ENCODE peak calls at places on chromosomes 4 and X, in five cellular contexts. One of them, this sample, is unnamed. For H3K4me1, the result is how much of the 10 kb centered on the place peaks cover.

GRCh38 chr4:129747756-129748155 is 651.8 kb downstream of the C4orf33 start:
- DNase-seq in cardiac muscle cell: no peak
- DNase-seq in GM23248: no peak
- DNase-seq in neural progenitor cell: no peak
- DNase-seq in lower lobe of right lung: peak
- DNase-seq in this sample: no peak

GRCh38 chr4:23788460-23788859 is 101.4 kb downstream of the PPARGC1A start:
- DNase-seq in lower lobe of right lung: no peak
- DNase-seq in GM23248: no peak
- DNase-seq in neural progenitor cell: no peak
- DNase-seq in cardiac muscle cell: peak
- DNase-seq in this sample: no peak

GRCh38 chr4:109075617-109076016 is 226.8 kb downstream of the COL25A1 start:
- DNase-seq in lower lobe of right lung: no peak
- DNase-seq in cardiac muscle cell: no peak
- DNase-seq in GM23248: no peak
- DNase-seq in neural progenitor cell: no peak
- DNase-seq in this sample: no peak

GRCh38 chrX:93874554-93874953 is 200.5 kb downstream of the FAM133A start:
- DNase-seq in lower lobe of right lung: no peak
- DNase-seq in GM23248: peak
- DNase-seq in cardiac muscle cell: peak
- DNase-seq in neural progenitor cell: peak
- DNase-seq in this sample: peak

GRCh38 chrX:140432328-140433025 is 72.4 kb downstream of the SOX3 start:
- DNase-seq in lower lobe of right lung: no peak
- DNase-seq in cardiac muscle cell: no peak
- DNase-seq in GM23248: peak
- DNase-seq in neural progenitor cell: no peak
- DNase-seq in this sample: no peak

GRCh38 chrX:139640259-139640658 is 67.7 kb downstream of the MCF2 start:
- DNase-seq in GM23248: no peak
- DNase-seq in neural progenitor cell: no peak
- DNase-seq in cardiac muscle cell: no peak
- DNase-seq in lower lobe of right lung: no peak
- DNase-seq in this sample: no peak

GRCh38 chr4:87260477-87260876 is 40.1 kb upstream of the KLHL8 start:
- DNase-seq in neural progenitor cell: no peak
- DNase-seq in cardiac muscle cell: no peak
- DNase-seq in lower lobe of right lung: no peak
- DNase-seq in GM23248: peak
- DNase-seq in this sample: no peak

GRCh38 chr4:81648576-81649272 is 177.0 kb upstream of the RASGEF1B start:
- DNase-seq in cardiac muscle cell: peak
- DNase-seq in neural progenitor cell: no peak
- DNase-seq in GM23248: no peak
- DNase-seq in lower lobe of right lung: no peak
- DNase-seq in this sample: no peak

GRCh38 chrX:87582453-87582852 is 64.9 kb downstream of the KLHL4 start:
- DNase-seq in neural progenitor cell: no peak
- DNase-seq in lower lobe of right lung: no peak
- DNase-seq in cardiac muscle cell: peak
- DNase-seq in GM23248: no peak
- DNase-seq in this sample: no peak

GRCh38 chr4:56099378-56099786 is 150.6 kb downstream of the CEP135 start:
- DNase-seq in cardiac muscle cell: peak
- DNase-seq in GM23248: no peak
- DNase-seq in neural progenitor cell: no peak
- DNase-seq in lower lobe of right lung: no peak
- DNase-seq in this sample: no peak

GRCh38 chr4:8115916-8116315 is 42.7 kb downstream of the ABLIM2 start:
- DNase-seq in cardiac muscle cell: no peak
- DNase-seq in lower lobe of right lung: no peak
- DNase-seq in neural progenitor cell: no peak
- DNase-seq in GM23248: no peak
- DNase-seq in this sample: no peak

GRCh38 chr4:26022346-26022891 is 108.4 kb downstream of the SMIM20 start:
- DNase-seq in neural progenitor cell: no peak
- DNase-seq in cardiac muscle cell: no peak
- DNase-seq in lower lobe of right lung: no peak
- DNase-seq in GM23248: peak
- DNase-seq in this sample: no peak

GRCh38 chr4:19791422-19792113 is 460.1 kb upstream of the SLIT2 start:
- DNase-seq in cardiac muscle cell: peak
- DNase-seq in neural progenitor cell: no peak
- DNase-seq in GM23248: peak
- DNase-seq in lower lobe of right lung: no peak
- DNase-seq in this sample: no peak

GRCh38 chr4:40594261-40595178 is 35.1 kb downstream of the RBM47 start:
- DNase-seq in lower lobe of right lung: no peak
- DNase-seq in GM23248: peak
- DNase-seq in neural progenitor cell: no peak
- DNase-seq in cardiac muscle cell: peak
- DNase-seq in this sample: no peak

GRCh38 chr4:165563851-165564250 is 185.0 kb downstream of the CPE start:
- DNase-seq in neural progenitor cell: no peak
- DNase-seq in lower lobe of right lung: no peak
- DNase-seq in GM23248: no peak
- DNase-seq in cardiac muscle cell: no peak
- DNase-seq in this sample: no peak

GRCh38 chr4:17567267-17567666 is 9.7 kb upstream of the LAP3 start:
- DNase-seq in cardiac muscle cell: no peak
- DNase-seq in lower lobe of right lung: no peak
- DNase-seq in GM23248: peak
- DNase-seq in neural progenitor cell: no peak
- DNase-seq in this sample: no peak

GRCh38 chr4:32917586-32917985 is 2197.4 kb downstream of the PCDH7 start:
- DNase-seq in cardiac muscle cell: no peak
- DNase-seq in lower lobe of right lung: no peak
- DNase-seq in GM23248: no peak
- DNase-seq in neural progenitor cell: no peak
- DNase-seq in this sample: no peak

GRCh38 chrX:5051831-5052491 is 1176.7 kb downstream of the NLGN4X start:
- DNase-seq in neural progenitor cell: no peak
- DNase-seq in cardiac muscle cell: peak
- DNase-seq in lower lobe of right lung: peak
- DNase-seq in GM23248: no peak
- DNase-seq in this sample: peak

GRCh38 chrX:19514791-19515614 is at the start of gene MAP3K15:
- DNase-seq in GM23248: peak
- DNase-seq in lower lobe of right lung: peak
- DNase-seq in cardiac muscle cell: peak
- DNase-seq in neural progenitor cell: peak
- DNase-seq in this sample: peak

GRCh38 chrX:111869639-111870034 is 6.3 kb upstream of the TRPC5OS start:
- DNase-seq in neural progenitor cell: peak
- DNase-seq in cardiac muscle cell: peak
- DNase-seq in lower lobe of right lung: no peak
- DNase-seq in GM23248: peak
- DNase-seq in this sample: peak

GRCh38 chrX:1215123-1215823 is 2.8 kb upstream of the CRLF2 start:
- DNase-seq in lower lobe of right lung: no peak
- DNase-seq in GM23248: no peak
- DNase-seq in neural progenitor cell: no peak
- DNase-seq in cardiac muscle cell: no peak
- DNase-seq in this sample: no peak

GRCh38 chr4:139301821-139302611 is at the start of gene NDUFC1:
- DNase-seq in neural progenitor cell: peak
- DNase-seq in cardiac muscle cell: peak
- DNase-seq in lower lobe of right lung: peak
- DNase-seq in GM23248: peak
- DNase-seq in this sample: peak

GRCh38 chr4:46781434-46782092 is 127.5 kb downstream of the COX7B2 start:
- DNase-seq in GM23248: no peak
- DNase-seq in neural progenitor cell: no peak
- DNase-seq in lower lobe of right lung: no peak
- DNase-seq in cardiac muscle cell: no peak
- DNase-seq in this sample: no peak

GRCh38 chrX:30851459-30851858 is 37.6 kb downstream of the TAB3 start:
- DNase-seq in GM23248: no peak
- DNase-seq in neural progenitor cell: no peak
- DNase-seq in lower lobe of right lung: no peak
- DNase-seq in cardiac muscle cell: no peak
- DNase-seq in this sample: no peak

GRCh38 chr4:55865228-55865806 is 11.9 kb downstream of the EXOC1 start:
- DNase-seq in cardiac muscle cell: peak
- DNase-seq in GM23248: peak
- DNase-seq in lower lobe of right lung: no peak
- DNase-seq in neural progenitor cell: no peak
- DNase-seq in this sample: no peak

GRCh38 chr4:83212041-83212851 is 72.4 kb downstream of the COQ2 start:
- DNase-seq in lower lobe of right lung: no peak
- DNase-seq in cardiac muscle cell: no peak
- DNase-seq in neural progenitor cell: no peak
- DNase-seq in GM23248: no peak
- DNase-seq in this sample: no peak

GRCh38 chr4:83217721-83218522 is 66.7 kb downstream of the COQ2 start:
- DNase-seq in GM23248: no peak
- DNase-seq in lower lobe of right lung: no peak
- DNase-seq in cardiac muscle cell: no peak
- DNase-seq in neural progenitor cell: no peak
- DNase-seq in this sample: no peak

GRCh38 chr4:83214079-83214478 is 70.5 kb downstream of the COQ2 start:
- DNase-seq in cardiac muscle cell: no peak
- DNase-seq in lower lobe of right lung: no peak
- DNase-seq in neural progenitor cell: no peak
- DNase-seq in GM23248: no peak
- DNase-seq in this sample: no peak

GRCh38 chr4:83216856-83217683 is 67.5 kb downstream of the COQ2 start:
- DNase-seq in cardiac muscle cell: no peak
- DNase-seq in GM23248: no peak
- DNase-seq in lower lobe of right lung: no peak
- DNase-seq in neural progenitor cell: no peak
- DNase-seq in this sample: no peak

GRCh38 chr4:83213640-83214039 is 71.0 kb downstream of the COQ2 start:
- DNase-seq in lower lobe of right lung: no peak
- DNase-seq in GM23248: no peak
- DNase-seq in neural progenitor cell: no peak
- DNase-seq in cardiac muscle cell: no peak
- DNase-seq in this sample: no peak
- H3K4me1 ChIP-seq in lower lobe of right lung: under half
- H3K4me1 ChIP-seq in GM23248: under half
- H3K4me1 ChIP-seq in neural progenitor cell: under half
- H3K4me1 ChIP-seq in cardiac muscle cell: under half
- H3K4me1 ChIP-seq in this sample: under half

GRCh38 chrX:135425026-135425425 is 3.3 kb downstream of the SMIM10L2A start:
- DNase-seq in GM23248: no peak
- DNase-seq in neural progenitor cell: no peak
- DNase-seq in lower lobe of right lung: no peak
- DNase-seq in cardiac muscle cell: no peak
- DNase-seq in this sample: no peak

GRCh38 chrX:135421932-135422809 is at the start of gene SMIM10L2A:
- DNase-seq in neural progenitor cell: no peak
- DNase-seq in cardiac muscle cell: no peak
- DNase-seq in lower lobe of right lung: no peak
- DNase-seq in GM23248: peak
- DNase-seq in this sample: peak

GRCh38 chrX:135424469-135424868 is 2.7 kb downstream of the SMIM10L2A start:
- DNase-seq in GM23248: no peak
- DNase-seq in lower lobe of right lung: no peak
- DNase-seq in cardiac muscle cell: no peak
- DNase-seq in neural progenitor cell: no peak
- DNase-seq in this sample: no peak

GRCh38 chrX:135420831-135421230 is 913 bp upstream of the SMIM10L2A start:
- DNase-seq in lower lobe of right lung: no peak
- DNase-seq in neural progenitor cell: no peak
- DNase-seq in cardiac muscle cell: no peak
- DNase-seq in GM23248: no peak
- DNase-seq in this sample: no peak

GRCh38 chrX:135421537-135421931 is 210 bp upstream of the SMIM10L2A start:
- DNase-seq in neural progenitor cell: peak
- DNase-seq in GM23248: peak
- DNase-seq in lower lobe of right lung: peak
- DNase-seq in cardiac muscle cell: peak
- DNase-seq in this sample: peak
- H3K27ac ChIP-seq in neural progenitor cell: no peak
- H3K27ac ChIP-seq in GM23248: no peak
- H3K27ac ChIP-seq in lower lobe of right lung: peak
- H3K27ac ChIP-seq in cardiac muscle cell: no peak
- H3K27ac ChIP-seq in this sample: no peak

GRCh38 chr4:142203505-142203904 is 567.1 kb downstream of the IL15 start:
- DNase-seq in GM23248: no peak
- DNase-seq in neural progenitor cell: no peak
- DNase-seq in cardiac muscle cell: no peak
- DNase-seq in lower lobe of right lung: no peak
- DNase-seq in this sample: no peak

GRCh38 chr4:142202404-142203332 is 566.3 kb downstream of the IL15 start:
- DNase-seq in GM23248: no peak
- DNase-seq in neural progenitor cell: peak
- DNase-seq in cardiac muscle cell: no peak
- DNase-seq in lower lobe of right lung: no peak
- DNase-seq in this sample: peak

GRCh38 chr4:142201041-142201440 is 564.7 kb downstream of the IL15 start:
- DNase-seq in GM23248: no peak
- DNase-seq in lower lobe of right lung: no peak
- DNase-seq in neural progenitor cell: no peak
- DNase-seq in cardiac muscle cell: peak
- DNase-seq in this sample: no peak
- H3K4me3 ChIP-seq in GM23248: no peak
- H3K4me3 ChIP-seq in lower lobe of right lung: no peak
- H3K4me3 ChIP-seq in neural progenitor cell: no peak
- H3K4me3 ChIP-seq in cardiac muscle cell: no peak
- H3K4me3 ChIP-seq in this sample: no peak

GRCh38 chrX:154715825-154716224 is 35.1 kb downstream of the GAB3 start:
- DNase-seq in neural progenitor cell: no peak
- DNase-seq in cardiac muscle cell: no peak
- DNase-seq in lower lobe of right lung: no peak
- DNase-seq in GM23248: no peak
- DNase-seq in this sample: no peak

GRCh38 chrX:154719132-154719675 is 31.7 kb downstream of the GAB3 start:
- DNase-seq in neural progenitor cell: no peak
- DNase-seq in lower lobe of right lung: no peak
- DNase-seq in cardiac muscle cell: peak
- DNase-seq in GM23248: peak
- DNase-seq in this sample: no peak

GRCh38 chrX:154718607-154719006 is 32.3 kb downstream of the GAB3 start:
- DNase-seq in cardiac muscle cell: no peak
- DNase-seq in lower lobe of right lung: no peak
- DNase-seq in GM23248: no peak
- DNase-seq in neural progenitor cell: no peak
- DNase-seq in this sample: no peak

GRCh38 chrX:154720067-154720466 is 30.8 kb downstream of the GAB3 start:
- DNase-seq in lower lobe of right lung: no peak
- DNase-seq in GM23248: no peak
- DNase-seq in neural progenitor cell: no peak
- DNase-seq in cardiac muscle cell: no peak
- DNase-seq in this sample: no peak

DNA sequence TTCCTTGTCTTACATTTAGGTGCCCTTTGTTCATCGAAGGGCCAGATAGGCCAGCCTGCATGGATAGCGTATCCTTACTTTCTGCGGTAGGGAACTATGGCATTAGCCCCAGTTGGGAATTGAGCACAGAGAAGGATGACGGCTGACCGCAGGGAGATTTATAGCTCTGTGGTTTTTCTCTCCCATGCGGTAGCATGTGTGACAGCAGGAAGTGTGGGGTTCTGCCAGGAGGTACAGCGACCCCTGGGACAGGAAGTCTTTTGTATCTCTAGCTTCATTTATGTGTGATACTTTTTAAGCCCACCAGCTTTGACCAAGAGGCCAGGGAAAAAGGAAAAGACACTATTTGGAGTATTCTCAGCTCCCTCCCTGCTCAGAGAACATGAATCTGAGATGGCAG is 33.1 kb downstream of the GAB3 start:
- DNase-seq in lower lobe of right lung: no peak
- DNase-seq in neural progenitor cell: no peak
- DNase-seq in GM23248: no peak
- DNase-seq in cardiac muscle cell: peak
- DNase-seq in this sample: no peak
- H3K4me1 ChIP-seq in lower lobe of right lung: under half
- H3K4me1 ChIP-seq in neural progenitor cell: under half
- H3K4me1 ChIP-seq in GM23248: under half
- H3K4me1 ChIP-seq in cardiac muscle cell: under half
- H3K4me1 ChIP-seq in this sample: under half

This sample was measured in endodermal cell.